ENCODE peak calls at places on chromosomes 6 and 20, in four cellular contexts. V is GM12878, M is K562, P is HepG2. N is an unnamed sample.

GRCh38 chr20:23049201-23049932 is at the start of gene THBD:
- DNase-seq in M (no peak), P (no peak), V (no peak), N (peak)

GRCh38 chr20:50056951-50057403 is 56.0 kb downstream of the UBE2V1 start:
- DNase-seq in V (no peak), P (no peak), M (no peak), N (no peak)

GRCh38 chr20:48926816-48927215 is 5.3 kb downstream of the ARFGEF2 start:
- DNase-seq in V (no peak), M (no peak), P (no peak), N (no peak)

GRCh38 chr6:12751694-12752304 is 35.2 kb downstream of the PHACTR1 start:
- DNase-seq in V (no peak), M (peak), P (peak), N (peak)

GRCh38 chr6:48098923-48099322 is 12.1 kb downstream of the PTCHD4 start:
- DNase-seq in P (no peak), V (no peak), M (no peak), N (no peak)

GRCh38 chr20:6654490-6655247 is 112.8 kb upstream of the BMP2 start:
- DNase-seq in M (no peak), P (no peak), V (no peak), N (no peak)

GRCh38 chr6:133553652-133554051 is 312.5 kb downstream of the EYA4 start:
- DNase-seq in P (peak), V (no peak), M (peak), N (no peak)

GRCh38 chr6:34051339-34051919 is 94.5 kb downstream of the GRM4 start:
- DNase-seq in V (no peak), M (peak), P (no peak), N (no peak)

GRCh38 chr6:166977626-166978550 is 21.3 kb upstream of the CEP43 start:
- DNase-seq in P (no peak), V (no peak), M (no peak), N (no peak)

GRCh38 chr6:115908906-115909559 is 151.7 kb downstream of the FRK start:
- DNase-seq in M (no peak), P (no peak), V (no peak), N (no peak)

GRCh38 chr6:144564202-144564601 is 279.1 kb downstream of the UTRN start:
- DNase-seq in V (no peak), P (no peak), M (no peak), N (no peak)

GRCh38 chr20:22732751-22733150 is 148.4 kb upstream of the FOXA2 start:
- DNase-seq in M (peak), V (no peak), P (peak), N (no peak)

GRCh38 chr6:157649311-157650260 is 173.5 kb upstream of the SNX9 start:
- DNase-seq in V (no peak), P (no peak), M (no peak), N (no peak)

GRCh38 chr20:46520540-46520939 is 7.2 kb upstream of the ZNF334 start:
- DNase-seq in V (no peak), M (no peak), P (no peak), N (no peak)

GRCh38 chr20:22682381-22682780 is 98.0 kb upstream of the FOXA2 start:
- DNase-seq in V (no peak), P (no peak), M (no peak), N (no peak)

GRCh38 chr6:113980937-113981554 is 10.1 kb upstream of the HDAC2 start:
- DNase-seq in P (peak), M (peak), V (no peak), N (peak)

GRCh38 chr6:21323577-21323976 is 270.0 kb upstream of the SOX4 start:
- DNase-seq in P (no peak), V (no peak), M (no peak), N (no peak)

GRCh38 chr6:150857062-150857905 is 8.2 kb upstream of the MTHFD1L start:
- DNase-seq in P (peak), M (no peak), V (no peak), N (peak)

GRCh38 chr20:10109621-10110020 is 74.8 kb downstream of the ANKEF1 start:
- DNase-seq in M (no peak), P (no peak), V (no peak), N (no peak)

GRCh38 chr20:10114598-10114997 is 79.8 kb downstream of the ANKEF1 start:
- DNase-seq in M (no peak), P (no peak), V (no peak), N (no peak)

GRCh38 chr20:10111144-10111771 is 76.5 kb downstream of the ANKEF1 start:
- DNase-seq in V (no peak), P (peak), M (no peak), N (no peak)

GRCh38 chr20:10113746-10114145 is 79.0 kb downstream of the ANKEF1 start:
- DNase-seq in P (no peak), M (no peak), V (no peak), N (no peak)

GRCh38 chr20:10110151-10110550 is 75.4 kb downstream of the ANKEF1 start:
- DNase-seq in M (no peak), V (no peak), P (no peak), N (no peak)
- TF ChIP-seq JUNB in M (no peak), V (no peak), P (no peak), N (no peak)

DNA sequence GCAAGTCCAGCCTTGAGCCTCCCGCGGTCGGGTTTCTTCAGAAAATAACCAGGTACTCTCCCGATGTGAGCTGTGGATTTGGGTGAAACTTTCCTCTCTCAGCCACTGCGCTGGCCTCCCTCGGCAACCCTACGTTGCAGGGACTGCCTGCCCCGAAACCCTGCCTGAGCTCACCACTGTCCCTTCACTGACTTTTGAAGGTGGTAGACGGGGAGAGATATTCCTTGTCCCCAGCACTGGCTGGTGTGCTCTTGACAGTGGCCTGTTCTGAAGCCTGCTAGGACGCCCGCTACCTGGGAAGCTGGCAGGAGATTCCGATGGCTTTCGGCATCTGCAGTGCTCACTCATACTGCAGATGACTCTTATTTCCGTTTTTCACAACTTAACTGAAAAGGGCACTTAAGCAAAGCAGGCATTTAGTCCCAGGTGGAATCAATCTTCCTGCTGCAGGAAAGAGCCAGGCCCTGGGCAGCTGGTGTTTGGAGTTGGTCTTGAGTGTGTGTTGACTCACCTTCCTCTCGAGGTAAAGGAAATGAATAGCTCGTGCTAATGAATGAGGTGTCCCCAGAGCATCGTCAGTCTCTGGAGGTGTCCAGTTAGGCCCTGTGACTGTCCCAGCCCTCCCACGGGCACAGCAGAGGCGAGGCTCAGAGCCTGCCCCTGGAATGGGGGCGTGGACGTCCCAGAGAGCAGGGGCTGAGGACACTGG is 277.8 kb downstream of the NRN1 start:
- DNase-seq in V (no peak), P (no peak), M (no peak), N (no peak)
- TF ChIP-seq MAX in V (no peak), P (no peak), M (no peak), N (no peak)

GRCh38 chr20:29687438-29687837 is 1570.0 kb upstream of the DEFB115 start:
- DNase-seq in M (peak), P (no peak), V (no peak), N (no peak)
- TF ChIP-seq JUNB in M (no peak), P (no peak), V (no peak), N (no peak)

GRCh38 chr6:28810655-28811053 is 113.1 kb downstream of the TRIM27 start:
- DNase-seq in M (peak), P (no peak), V (no peak), N (no peak)

GRCh38 chr6:28808383-28808782 is 115.4 kb downstream of the TRIM27 start:
- DNase-seq in V (no peak), P (no peak), M (peak), N (no peak)

GRCh38 chr6:28809947-28810654 is 113.7 kb downstream of the TRIM27 start:
- DNase-seq in V (no peak), M (peak), P (no peak), N (no peak)

GRCh38 chr6:28811873-28812272 is 111.9 kb downstream of the TRIM27 start:
- DNase-seq in M (peak), V (no peak), P (peak), N (peak)

GRCh38 chr6:28807682-28808280 is 116.0 kb downstream of the TRIM27 start:
- DNase-seq in M (peak), V (no peak), P (peak), N (peak)
- TF ChIP-seq MAX in M (no peak), V (no peak), P (no peak), N (peak)

DNA sequence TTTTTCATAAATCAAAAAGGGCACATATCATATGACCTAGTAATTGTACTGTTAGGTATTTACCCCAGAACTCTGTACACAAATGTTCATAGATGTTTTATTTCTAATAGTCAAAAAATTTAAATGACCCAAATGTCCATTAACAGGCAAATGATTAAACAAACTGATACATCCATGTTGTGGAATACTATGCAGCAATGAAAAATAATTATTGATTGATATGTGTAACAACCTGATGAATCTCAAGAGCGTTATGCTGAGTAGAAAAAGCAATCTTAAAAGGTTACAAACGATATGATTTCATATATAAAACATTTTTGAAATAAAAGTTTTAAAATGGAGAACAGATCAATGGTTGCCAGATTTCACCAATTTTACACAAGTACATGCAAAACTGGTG is 18.1 kb downstream of the HTR1B start:
- DNase-seq in P (no peak), M (no peak), V (no peak), N (no peak)
- TF ChIP-seq JUNB in P (no peak), M (no peak), V (no peak), N (no peak)